ENCODE peak calls at places on chromosomes 11 and 22, in four cellular contexts. K is HepG2, Y is K562, I is GM12878. E is an unnamed sample.

GRCh38 chr11:65414776-65415498 is 7.7 kb upstream of the NEAT1 start:
- DNase-seq in I (no peak), Y (no peak), K (no peak), E (no peak)

GRCh38 chr11:86639172-86639571 is 33.2 kb downstream of the ME3 start:
- DNase-seq in Y (no peak), I (no peak), K (no peak), E (no peak)

GRCh38 chr22:25080855-25081254 is 118.8 kb upstream of the CRYBB3 start:
- DNase-seq in Y (no peak), I (no peak), K (no peak), E (no peak)

GRCh38 chr11:79441159-79441875 is 487 bp upstream of the TENM4 start:
- DNase-seq in I (no peak), K (no peak), Y (no peak), E (no peak)

GRCh38 chr11:86692317-86692716 is 19.9 kb upstream of the ME3 start:
- DNase-seq in K (no peak), I (no peak), Y (no peak), E (no peak)

GRCh38 chr11:63680842-63681207 is 475 bp upstream of the RTN3 start:
- DNase-seq in K (no peak), I (no peak), Y (no peak), E (no peak)

GRCh38 chr11:117232911-117233409 is 489 bp downstream of the RNF214 start:
- DNase-seq in Y (no peak), K (no peak), I (no peak), E (peak)

GRCh38 chr11:30586251-30587144 is at the start of gene MPPED2:
- DNase-seq in K (no peak), I (no peak), Y (peak), E (peak)

GRCh38 chr11:74449369-74449931 is 17.9 kb downstream of the KCNE3 start:
- DNase-seq in I (peak), K (peak), Y (peak), E (no peak)

GRCh38 chr22:16781764-16782329 is 43.4 kb downstream of the XKR3 start:
- DNase-seq in Y (no peak), K (no peak), I (no peak), E (no peak)

GRCh38 chr11:114479331-114479730 is 40.1 kb downstream of the REXO2 start:
- DNase-seq in Y (no peak), K (no peak), I (no peak), E (no peak)

GRCh38 chr11:111500481-111500880 is 11.7 kb downstream of the BTG4 start:
- DNase-seq in K (no peak), Y (no peak), I (no peak), E (no peak)

GRCh38 chr11:8719260-8720190 is 36.9 kb downstream of the RPL27A start:
- DNase-seq in K (peak), I (no peak), Y (no peak), E (no peak)

GRCh38 chr11:93525601-93526000 is 17.6 kb downstream of the SMCO4 start:
- DNase-seq in I (no peak), Y (no peak), K (no peak), E (no peak)

GRCh38 chr11:5013012-5013411 is 18.4 kb downstream of the OR51L1 start:
- DNase-seq in K (no peak), Y (no peak), I (no peak), E (no peak)

GRCh38 chr11:93054881-93055280 is 85.4 kb downstream of the MTNR1B start:
- DNase-seq in Y (no peak), K (peak), I (no peak), E (no peak)

GRCh38 chr11:44992181-44992582 is 41.5 kb upstream of the TP53I11 start:
- DNase-seq in K (no peak), Y (no peak), I (no peak), E (no peak)

GRCh38 chr11:10385696-10386095 is 69.4 kb upstream of the AMPD3 start:
- DNase-seq in I (no peak), K (no peak), Y (no peak), E (no peak)

GRCh38 chr11:76376746-76377558 is 4.0 kb downstream of the THAP12 start:
- DNase-seq in K (no peak), I (peak), Y (no peak), E (no peak)

GRCh38 chr11:76185931-76186401 is 20.3 kb downstream of the WNT11 start:
- DNase-seq in Y (no peak), K (no peak), I (no peak), E (no peak)

GRCh38 chr11:120883404-120884135 is 140.3 kb upstream of the TBCEL start:
- DNase-seq in Y (no peak), K (no peak), I (no peak), E (no peak)

GRCh38 chr11:94308024-94308423 is 3.6 kb downstream of the IZUMO1R start:
- DNase-seq in Y (no peak), K (no peak), I (no peak), E (no peak)

GRCh38 chr11:121451982-121452608 is at the start of gene SORL1:
- DNase-seq in K (peak), Y (peak), I (no peak), E (peak)

GRCh38 chr11:32562839-32563599 is 20.6 kb upstream of the EIF3M start:
- DNase-seq in I (no peak), K (no peak), Y (no peak), E (no peak)

GRCh38 chr11:17313349-17314231 is 37.1 kb downstream of the NUCB2 start:
- DNase-seq in Y (no peak), I (no peak), K (no peak), E (no peak)

GRCh38 chr11:17314904-17315426 is 36.6 kb upstream of the NCR3LG1 start:
- DNase-seq in K (no peak), Y (no peak), I (no peak), E (no peak)

DNA sequence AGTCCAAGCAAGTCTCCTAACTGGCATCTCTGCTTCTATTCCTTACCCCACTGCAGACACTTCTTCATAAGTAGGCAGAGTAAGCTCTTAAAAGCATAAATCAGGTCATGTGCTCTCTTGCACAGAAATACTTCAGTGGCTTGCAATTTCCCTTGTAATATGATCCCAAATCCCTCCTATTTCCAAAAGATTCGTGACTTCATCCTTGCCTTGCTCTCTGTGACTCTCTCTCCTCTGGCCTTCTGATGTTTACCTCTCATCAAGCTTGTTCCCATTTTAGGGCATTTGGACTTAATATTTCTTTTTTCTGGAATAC is 37.4 kb upstream of the NCR3LG1 start:
- DNase-seq in K (no peak), I (no peak), Y (no peak), E (no peak)
- TF ChIP-seq TCF7 in K (no peak), I (no peak), Y (no peak), E (no peak)

DNA sequence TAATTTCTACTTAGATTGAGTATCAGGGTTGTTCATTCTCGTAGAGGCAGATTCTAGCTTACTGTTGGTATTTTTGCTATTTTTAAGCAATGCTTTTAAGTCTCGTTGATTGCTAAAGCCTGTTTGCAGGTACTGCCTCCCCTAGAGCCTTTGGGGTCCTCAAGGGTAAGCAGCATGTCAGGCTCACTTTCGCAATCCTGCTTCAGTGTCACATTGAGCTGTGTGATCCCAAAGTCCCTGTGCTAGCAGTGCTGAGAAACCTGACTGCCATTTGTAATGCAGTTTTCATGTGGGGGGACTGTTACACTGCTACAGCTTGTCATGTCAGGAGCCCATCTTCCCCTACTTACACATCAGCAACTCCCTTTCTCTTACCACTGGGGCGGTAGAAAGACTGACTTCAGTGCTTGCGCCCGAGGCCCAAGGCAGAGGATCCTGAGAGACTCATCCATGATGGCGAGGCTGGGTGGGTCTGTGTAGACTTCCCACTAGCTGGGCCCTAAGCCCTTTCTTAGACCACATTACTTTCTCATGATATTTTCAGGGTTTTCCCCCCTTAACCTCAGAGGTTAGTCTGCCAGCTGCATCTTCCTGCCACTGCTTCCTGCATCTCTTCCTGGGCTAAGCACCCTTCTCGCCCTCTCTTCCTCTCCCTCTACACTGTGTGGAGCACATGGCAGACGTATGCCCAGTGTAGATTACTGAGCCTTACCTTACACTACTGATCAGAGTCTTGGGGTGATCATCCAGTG is 40.8 kb upstream of the ST14 start:
- DNase-seq in I (peak), Y (no peak), K (peak), E (no peak)
- TF ChIP-seq CREM in I (no peak), Y (no peak), K (no peak), E (no peak)

GRCh38 chr22:42397332-42398246 is 34.6 kb downstream of the NFAM1 start:
- DNase-seq in Y (no peak), K (no peak), I (peak), E (no peak)
- TF ChIP-seq TCF7 in Y (no peak), K (no peak), I (no peak), E (no peak)

GRCh38 chr11:47348859-47349258 is 3.6 kb downstream of the MYBPC3 start:
- DNase-seq in I (no peak), K (peak), Y (no peak), E (peak)
- TF ChIP-seq CREM in I (no peak), K (no peak), Y (no peak), E (no peak)

GRCh38 chr22:22372063-22372462 is 127.5 kb downstream of the VPREB1 start:
- DNase-seq in Y (no peak), K (no peak), I (no peak), E (no peak)
- TF ChIP-seq TCF7 in Y (no peak), K (no peak), I (no peak), E (no peak)

GRCh38 chr22:47165998-47166397 is 403.5 kb downstream of the TBC1D22A start:
- DNase-seq in Y (no peak), I (no peak), K (no peak), E (peak)

GRCh38 chr22:47166446-47167016 is 404.1 kb downstream of the TBC1D22A start:
- DNase-seq in I (no peak), Y (no peak), K (no peak), E (no peak)

GRCh38 chr22:47164514-47165337 is 402.3 kb downstream of the TBC1D22A start:
- DNase-seq in Y (no peak), I (no peak), K (peak), E (no peak)

GRCh38 chr22:47163876-47164513 is 401.5 kb downstream of the TBC1D22A start:
- DNase-seq in K (no peak), Y (no peak), I (no peak), E (no peak)

DNA sequence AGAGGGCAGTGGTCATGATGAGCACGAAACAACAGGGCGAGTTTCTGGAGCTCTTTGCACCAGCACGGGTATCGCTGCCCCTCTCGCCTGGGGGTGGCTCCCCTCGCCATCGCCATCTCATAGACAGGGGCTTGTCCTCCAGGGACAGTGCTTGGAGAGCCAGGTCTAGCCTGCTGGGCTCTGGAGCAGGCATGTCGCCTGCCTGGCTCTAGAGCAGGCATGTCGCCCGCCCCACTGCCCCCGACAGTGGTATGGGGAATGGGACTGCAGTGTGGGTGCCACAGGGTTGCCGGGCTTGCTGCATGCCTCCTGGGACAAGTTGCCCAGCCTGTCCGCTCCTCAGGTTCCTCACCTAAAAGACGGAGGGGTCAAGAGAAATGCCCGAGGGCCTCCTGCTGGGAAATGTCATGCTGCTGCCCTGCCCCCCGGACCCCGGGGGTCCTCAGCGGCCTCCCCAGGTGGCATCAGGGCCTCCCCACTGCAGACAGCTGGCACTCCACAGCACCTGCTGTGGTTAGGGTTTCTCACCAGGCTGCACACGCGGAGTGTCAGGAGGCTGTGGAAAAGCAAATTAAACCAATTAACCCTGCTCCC is 403.0 kb downstream of the TBC1D22A start:
- DNase-seq in K (no peak), I (no peak), Y (no peak), E (peak)
- TF ChIP-seq CREM in K (no peak), I (no peak), Y (no peak), E (no peak)

DNA sequence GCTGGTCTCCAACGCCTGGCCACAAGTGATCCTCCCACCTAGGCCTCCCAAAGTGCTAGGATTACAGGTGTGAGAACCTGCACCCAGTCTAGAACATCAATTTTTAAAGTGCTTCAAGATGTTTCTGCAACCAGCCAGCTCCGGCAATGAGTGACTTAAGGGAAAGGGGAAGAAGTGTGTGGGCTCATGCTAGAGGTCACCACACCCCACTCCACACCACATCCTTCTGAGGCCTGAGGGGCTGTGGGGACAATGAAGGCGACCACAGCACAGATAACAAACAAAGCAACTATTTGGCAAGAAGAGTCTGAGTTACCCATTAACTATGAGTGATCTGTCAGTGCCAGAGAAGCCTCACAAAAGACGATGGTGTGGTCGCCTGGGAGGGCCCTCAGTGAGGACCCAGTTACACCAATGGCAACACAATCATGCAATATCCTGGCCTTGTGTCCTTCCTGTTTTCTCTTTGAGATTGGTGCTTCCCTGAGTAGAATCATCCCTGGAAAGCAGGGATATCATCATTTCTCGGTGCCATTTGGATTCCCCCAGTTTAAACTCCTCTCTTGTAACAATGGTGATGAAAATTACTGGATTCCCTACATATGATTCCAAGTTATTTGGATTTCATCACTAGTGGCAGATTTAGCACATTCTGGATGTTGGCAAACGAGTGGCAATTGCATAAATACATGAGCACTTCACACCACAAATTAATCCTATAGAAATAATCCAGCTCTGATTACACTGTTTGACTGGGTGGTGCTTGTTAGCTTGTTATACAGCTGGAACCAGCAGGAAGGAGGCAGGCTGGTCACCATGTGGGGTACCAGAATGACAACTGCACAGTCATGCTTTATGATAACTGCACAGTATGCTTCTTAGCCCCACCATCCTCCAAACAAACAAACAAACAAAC is 18.4 kb downstream of the ABTB2 start:
- DNase-seq in K (peak), I (peak), Y (no peak), E (no peak)
- TF ChIP-seq TCF7 in K (peak), I (no peak), Y (no peak), E (no peak)

E was measured in WTC11.